ENCODE peak calls at places on chromosomes 4 and X, in seven cellular contexts. One of them, this sample, is unnamed.

GRCh38 chrX:72060196-72060974 is 71.3 kb downstream of the RTL5 start:
- DNase-seq in SK-N-SH: peak
- DNase-seq in HCT116: no peak
- DNase-seq in H1: no peak
- DNase-seq in GM12878: no peak
- DNase-seq in HepG2: no peak
- DNase-seq in K562: no peak
- DNase-seq in this sample: no peak

GRCh38 chrX:23598561-23598960 is 68.7 kb upstream of the PRDX4 start:
- DNase-seq in SK-N-SH: no peak
- DNase-seq in GM12878: no peak
- DNase-seq in HCT116: no peak
- DNase-seq in H1: no peak
- DNase-seq in K562: no peak
- DNase-seq in HepG2: no peak
- DNase-seq in this sample: no peak

GRCh38 chr4:99403380-99404194 is 31.6 kb downstream of the ADH7 start:
- DNase-seq in HepG2: peak
- DNase-seq in HCT116: no peak
- DNase-seq in GM12878: peak
- DNase-seq in K562: no peak
- DNase-seq in SK-N-SH: no peak
- DNase-seq in H1: no peak
- DNase-seq in this sample: no peak

GRCh38 chrX:49972313-49972712 is 49.9 kb downstream of the CLCN5 start:
- DNase-seq in GM12878: no peak
- DNase-seq in H1: no peak
- DNase-seq in K562: no peak
- DNase-seq in HepG2: no peak
- DNase-seq in SK-N-SH: no peak
- DNase-seq in HCT116: no peak
- DNase-seq in this sample: no peak

GRCh38 chr4:174559894-174560293 is 37.6 kb upstream of the HPGD start:
- DNase-seq in SK-N-SH: no peak
- DNase-seq in GM12878: no peak
- DNase-seq in H1: no peak
- DNase-seq in HCT116: no peak
- DNase-seq in K562: no peak
- DNase-seq in HepG2: no peak
- DNase-seq in this sample: no peak

GRCh38 chrX:19702856-19703255 is 184.5 kb downstream of the SH3KBP1 start:
- DNase-seq in H1: no peak
- DNase-seq in GM12878: no peak
- DNase-seq in SK-N-SH: no peak
- DNase-seq in HepG2: no peak
- DNase-seq in K562: no peak
- DNase-seq in HCT116: no peak
- DNase-seq in this sample: no peak

GRCh38 chrX:39915596-39915995 is 182.2 kb downstream of the BCOR start:
- DNase-seq in HepG2: no peak
- DNase-seq in SK-N-SH: no peak
- DNase-seq in K562: no peak
- DNase-seq in HCT116: no peak
- DNase-seq in GM12878: no peak
- DNase-seq in H1: no peak
- DNase-seq in this sample: no peak

GRCh38 chr4:181897935-181898334 is 345.3 kb upstream of the TENM3 start:
- DNase-seq in H1: no peak
- DNase-seq in HepG2: no peak
- DNase-seq in SK-N-SH: no peak
- DNase-seq in HCT116: no peak
- DNase-seq in GM12878: no peak
- DNase-seq in K562: no peak
- DNase-seq in this sample: peak

GRCh38 chr4:8726344-8726851 is 133.8 kb downstream of the CPZ start:
- DNase-seq in GM12878: no peak
- DNase-seq in SK-N-SH: peak
- DNase-seq in H1: no peak
- DNase-seq in K562: no peak
- DNase-seq in HepG2: no peak
- DNase-seq in HCT116: no peak
- DNase-seq in this sample: no peak

GRCh38 chr4:113331811-113332210 is 282.4 kb downstream of the ANK2 start:
- DNase-seq in K562: no peak
- DNase-seq in H1: no peak
- DNase-seq in HepG2: no peak
- DNase-seq in SK-N-SH: no peak
- DNase-seq in GM12878: no peak
- DNase-seq in HCT116: no peak
- DNase-seq in this sample: no peak

GRCh38 chr4:113330200-113330599 is 280.7 kb downstream of the ANK2 start:
- DNase-seq in H1: no peak
- DNase-seq in K562: no peak
- DNase-seq in GM12878: no peak
- DNase-seq in SK-N-SH: no peak
- DNase-seq in HCT116: no peak
- DNase-seq in HepG2: no peak
- DNase-seq in this sample: no peak

GRCh38 chr4:113325876-113326615 is 276.6 kb downstream of the ANK2 start:
- DNase-seq in GM12878: no peak
- DNase-seq in H1: no peak
- DNase-seq in SK-N-SH: no peak
- DNase-seq in K562: no peak
- DNase-seq in HepG2: no peak
- DNase-seq in HCT116: no peak
- DNase-seq in this sample: no peak

GRCh38 chr4:113328514-113328913 is 279.1 kb downstream of the ANK2 start:
- DNase-seq in K562: peak
- DNase-seq in HepG2: peak
- DNase-seq in H1: no peak
- DNase-seq in GM12878: no peak
- DNase-seq in SK-N-SH: peak
- DNase-seq in HCT116: no peak
- DNase-seq in this sample: no peak

GRCh38 chr4:113327513-113327912 is 278.1 kb downstream of the ANK2 start:
- DNase-seq in HCT116: no peak
- DNase-seq in K562: no peak
- DNase-seq in SK-N-SH: no peak
- DNase-seq in HepG2: no peak
- DNase-seq in GM12878: no peak
- DNase-seq in H1: no peak
- DNase-seq in this sample: no peak
- TF ChIP-seq JUND in HCT116: no peak
- TF ChIP-seq JUND in K562: no peak
- TF ChIP-seq JUND in SK-N-SH: no peak
- TF ChIP-seq JUND in HepG2: no peak
- TF ChIP-seq JUND in GM12878: no peak
- TF ChIP-seq JUND in H1: no peak
- TF ChIP-seq JUND in this sample: no peak

GRCh38 chrX:13518126-13518525 is 51.3 kb upstream of the EGFL6 start:
- DNase-seq in H1: no peak
- DNase-seq in HCT116: no peak
- DNase-seq in HepG2: no peak
- DNase-seq in K562: no peak
- DNase-seq in SK-N-SH: no peak
- DNase-seq in GM12878: no peak
- DNase-seq in this sample: no peak
- TF ChIP-seq JUND in H1: no peak
- TF ChIP-seq JUND in HCT116: no peak
- TF ChIP-seq JUND in HepG2: no peak
- TF ChIP-seq JUND in K562: no peak
- TF ChIP-seq JUND in SK-N-SH: no peak
- TF ChIP-seq JUND in GM12878: no peak
- TF ChIP-seq JUND in this sample: no peak

GRCh38 chr4:104571341-104571740 is 76.6 kb upstream of the CXXC4 start:
- DNase-seq in GM12878: no peak
- DNase-seq in K562: no peak
- DNase-seq in H1: peak
- DNase-seq in HCT116: no peak
- DNase-seq in HepG2: no peak
- DNase-seq in SK-N-SH: no peak
- DNase-seq in this sample: peak
- TF ChIP-seq JUND in GM12878: no peak
- TF ChIP-seq JUND in K562: no peak
- TF ChIP-seq JUND in H1: no peak
- TF ChIP-seq JUND in HCT116: no peak
- TF ChIP-seq JUND in HepG2: no peak
- TF ChIP-seq JUND in SK-N-SH: no peak
- TF ChIP-seq JUND in this sample: no peak

DNA sequence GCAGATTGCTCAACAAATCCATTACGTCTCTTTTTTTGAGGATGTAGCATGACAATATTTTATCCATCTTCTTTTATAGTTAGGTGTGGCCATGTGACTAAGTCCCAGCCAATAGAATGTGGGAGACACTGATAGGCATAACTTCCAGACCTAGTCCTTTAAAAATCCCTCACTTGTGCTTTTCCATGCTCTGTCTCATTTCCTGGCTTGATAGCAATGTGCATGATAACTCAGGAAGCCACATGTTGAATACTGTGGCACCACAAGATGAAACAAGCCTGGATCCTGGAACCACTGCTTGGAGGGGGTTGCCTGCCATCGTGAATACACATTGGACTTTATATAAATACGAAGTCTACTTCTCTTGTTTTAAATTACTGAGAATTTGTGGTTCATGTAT is 184.0 kb upstream of the NEIL3 start:
- DNase-seq in K562: no peak
- DNase-seq in SK-N-SH: no peak
- DNase-seq in HepG2: no peak
- DNase-seq in H1: no peak
- DNase-seq in GM12878: no peak
- DNase-seq in HCT116: no peak
- DNase-seq in this sample: no peak
- TF ChIP-seq JUND in K562: no peak
- TF ChIP-seq JUND in SK-N-SH: no peak
- TF ChIP-seq JUND in HepG2: no peak
- TF ChIP-seq JUND in H1: no peak
- TF ChIP-seq JUND in GM12878: no peak
- TF ChIP-seq JUND in HCT116: no peak
- TF ChIP-seq JUND in this sample: no peak

GRCh38 chrX:44997282-44997813 is 124.4 kb downstream of the KDM6A start:
- DNase-seq in HCT116: no peak
- DNase-seq in SK-N-SH: no peak
- DNase-seq in GM12878: no peak
- DNase-seq in HepG2: no peak
- DNase-seq in H1: no peak
- DNase-seq in K562: no peak
- DNase-seq in this sample: no peak
- TF ChIP-seq JUND in HCT116: no peak
- TF ChIP-seq JUND in SK-N-SH: no peak
- TF ChIP-seq JUND in GM12878: no peak
- TF ChIP-seq JUND in HepG2: no peak
- TF ChIP-seq JUND in H1: no peak
- TF ChIP-seq JUND in K562: no peak
- TF ChIP-seq JUND in this sample: no peak

GRCh38 chr4:59217910-59218631 is 1982.1 kb upstream of the ADGRL3 start:
- DNase-seq in SK-N-SH: no peak
- DNase-seq in GM12878: no peak
- DNase-seq in H1: no peak
- DNase-seq in HepG2: no peak
- DNase-seq in K562: no peak
- DNase-seq in HCT116: no peak
- DNase-seq in this sample: no peak
- TF ChIP-seq JUND in SK-N-SH: no peak
- TF ChIP-seq JUND in GM12878: no peak
- TF ChIP-seq JUND in H1: no peak
- TF ChIP-seq JUND in HepG2: no peak
- TF ChIP-seq JUND in K562: no peak
- TF ChIP-seq JUND in HCT116: no peak
- TF ChIP-seq JUND in this sample: no peak

GRCh38 chrX:98203800-98204199 is 1320.1 kb downstream of the RPA4 start:
- DNase-seq in H1: no peak
- DNase-seq in GM12878: no peak
- DNase-seq in K562: no peak
- DNase-seq in HCT116: no peak
- DNase-seq in SK-N-SH: no peak
- DNase-seq in HepG2: no peak
- DNase-seq in this sample: no peak
- TF ChIP-seq JUND in H1: no peak
- TF ChIP-seq JUND in GM12878: no peak
- TF ChIP-seq JUND in K562: no peak
- TF ChIP-seq JUND in HCT116: no peak
- TF ChIP-seq JUND in SK-N-SH: no peak
- TF ChIP-seq JUND in HepG2: no peak
- TF ChIP-seq JUND in this sample: no peak

DNA sequence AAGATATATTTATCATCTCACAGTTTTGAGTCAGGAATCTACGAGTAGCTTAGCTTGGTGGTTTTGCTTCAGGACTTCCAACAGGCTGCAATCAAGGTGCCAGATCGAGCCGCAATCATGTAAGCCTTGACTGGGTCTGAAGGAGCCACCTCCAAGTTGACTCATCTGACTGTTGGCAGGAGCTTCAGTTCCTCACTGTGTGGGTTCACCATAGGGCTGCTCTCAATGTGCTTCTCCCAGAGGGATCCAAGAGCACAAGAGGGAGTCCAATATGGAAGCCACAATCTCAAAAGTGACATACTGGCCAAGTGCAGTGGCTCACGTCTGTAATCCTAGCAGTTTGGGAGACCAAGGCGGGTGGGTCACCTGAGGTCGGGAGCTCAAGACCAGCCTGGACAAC is 26.5 kb downstream of the DCHS2 start:
- DNase-seq in SK-N-SH: no peak
- DNase-seq in H1: no peak
- DNase-seq in HepG2: no peak
- DNase-seq in K562: peak
- DNase-seq in HCT116: no peak
- DNase-seq in GM12878: no peak
- DNase-seq in this sample: no peak
- TF ChIP-seq JUND in SK-N-SH: no peak
- TF ChIP-seq JUND in H1: no peak
- TF ChIP-seq JUND in HepG2: no peak
- TF ChIP-seq JUND in K562: peak
- TF ChIP-seq JUND in HCT116: no peak
- TF ChIP-seq JUND in GM12878: no peak
- TF ChIP-seq JUND in this sample: no peak

GRCh38 chrX:149618871-149619270 is 12.7 kb downstream of the TMEM185A start:
- DNase-seq in HepG2: no peak
- DNase-seq in SK-N-SH: no peak
- DNase-seq in HCT116: no peak
- DNase-seq in H1: no peak
- DNase-seq in GM12878: no peak
- DNase-seq in K562: no peak
- DNase-seq in this sample: no peak
- TF ChIP-seq JUND in HepG2: no peak
- TF ChIP-seq JUND in SK-N-SH: no peak
- TF ChIP-seq JUND in HCT116: no peak
- TF ChIP-seq JUND in H1: no peak
- TF ChIP-seq JUND in GM12878: no peak
- TF ChIP-seq JUND in K562: no peak
- TF ChIP-seq JUND in this sample: no peak